ENCODE peak calls at places on chromosomes 7 and 10, in five cellular contexts. G is mesenchymal stem cell, Q is astrocyte, I is PC-3, S is endodermal cell. B is an unnamed sample. For H3K27me3, the result is how much of the 10 kb centered on the place peaks cover.

GRCh38 chr7:54932818-54933543 is 85.8 kb upstream of the EGFR start:
- DNase-seq in G (peak), Q (peak), I (peak), S (peak), B (peak)

GRCh38 chr7:29196191-29196590 is 1.6 kb downstream of the CHN2 start:
- DNase-seq in G (no peak), Q (no peak), I (no peak), S (no peak), B (no peak)

GRCh38 chr10:55476129-55476528 is 675.1 kb upstream of the PCDH15 start:
- DNase-seq in G (peak), Q (peak), I (no peak), S (no peak), B (no peak)

GRCh38 chr10:110918269-110918632 is 729 bp downstream of the BBIP1 start:
- DNase-seq in G (peak), Q (peak), I (peak), S (peak), B (peak)

GRCh38 chr10:122249303-122249850 is 21.7 kb upstream of the BTBD16 start:
- DNase-seq in G (no peak), Q (no peak), I (no peak), S (peak), B (no peak)

GRCh38 chr7:150399861-150400778 is 21.0 kb downstream of the ZNF775 start:
- DNase-seq in G (peak), Q (peak), I (peak), S (peak), B (peak)

GRCh38 chr7:18128846-18129245 is 101.2 kb upstream of the PRPS1L1 start:
- DNase-seq in G (no peak), Q (no peak), I (no peak), S (no peak), B (peak)

GRCh38 chr10:62919776-62920175 is 103.6 kb upstream of the EGR2 start:
- DNase-seq in G (no peak), Q (no peak), I (peak), S (no peak), B (no peak)

GRCh38 chr7:98249106-98249505 is 2.9 kb downstream of the TECPR1 start:
- DNase-seq in G (no peak), Q (no peak), I (peak), S (no peak), B (no peak)

GRCh38 chr10:131729938-131730660 is 170.7 kb upstream of the PPP2R2D start:
- DNase-seq in G (no peak), Q (no peak), I (no peak), S (peak), B (no peak)

GRCh38 chr10:59337254-59337653 is 25.1 kb downstream of the FAM13C start:
- DNase-seq in G (peak), Q (peak), I (no peak), S (no peak), B (peak)

GRCh38 chr10:57884965-57885617 is 382.6 kb downstream of the IPMK start:
- DNase-seq in G (no peak), Q (no peak), I (no peak), S (no peak), B (no peak)

GRCh38 chr10:23110722-23111660 is 15.6 kb downstream of the MSRB2 start:
- DNase-seq in G (no peak), Q (no peak), I (no peak), S (no peak), B (no peak)

GRCh38 chr10:29588640-29589421 is 45.9 kb downstream of the SVIL start:
- DNase-seq in G (peak), Q (peak), I (peak), S (peak), B (peak)

GRCh38 chr10:58384095-58384494 is 1.1 kb upstream of the TFAM start:
- DNase-seq in G (peak), Q (no peak), I (peak), S (no peak), B (peak)

GRCh38 chr10:71088054-71088453 is 124.3 kb upstream of the UNC5B start:
- DNase-seq in G (no peak), Q (peak), I (no peak), S (no peak), B (no peak)

GRCh38 chr10:110208614-110209398 is 1.4 kb downstream of the MXI1 start:
- DNase-seq in G (peak), Q (no peak), I (peak), S (peak), B (peak)

GRCh38 chr7:96236198-96237039 is 85.5 kb downstream of the SLC25A13 start:
- DNase-seq in G (peak), Q (peak), I (peak), S (no peak), B (peak)

GRCh38 chr7:50653116-50653854 is 88.1 kb upstream of the DDC start:
- DNase-seq in G (peak), Q (no peak), I (no peak), S (peak), B (peak)

GRCh38 chr7:152663926-152664325 is 12.0 kb downstream of the XRCC2 start:
- DNase-seq in G (no peak), Q (no peak), I (no peak), S (no peak), B (no peak)

GRCh38 chr10:49758249-49758930 is 3.7 kb downstream of the OGDHL start:
- DNase-seq in G (no peak), Q (no peak), I (no peak), S (peak), B (no peak)

GRCh38 chr10:77259475-77259874 is 378.1 kb downstream of the KCNMA1 start:
- DNase-seq in G (no peak), Q (no peak), I (no peak), S (no peak), B (no peak)

GRCh38 chr7:12685550-12685949 is 1.9 kb upstream of the ARL4A start:
- DNase-seq in G (peak), Q (peak), I (peak), S (peak), B (peak)

GRCh38 chr7:101563198-101563901 is 65.7 kb downstream of the MYL10 start:
- DNase-seq in G (no peak), Q (no peak), I (no peak), S (no peak), B (no peak)

GRCh38 chr7:104873346-104873849 is 140.6 kb upstream of the KMT2E start:
- DNase-seq in G (no peak), Q (no peak), I (no peak), S (no peak), B (no peak)

GRCh38 chr7:73376671-73377412 is 48.9 kb downstream of the FKBP6 start:
- DNase-seq in G (no peak), Q (no peak), I (no peak), S (no peak), B (no peak)

GRCh38 chr10:36888925-36889573 is 236.3 kb upstream of the ANKRD30A start:
- DNase-seq in G (peak), Q (no peak), I (peak), S (peak), B (peak)

GRCh38 chr10:95289003-95289920 is 1.5 kb downstream of the PDLIM1 start:
- DNase-seq in G (peak), Q (no peak), I (peak), S (peak), B (peak)

GRCh38 chr10:89217057-89217990 is 10.2 kb upstream of the CH25H start:
- DNase-seq in G (peak), Q (peak), I (peak), S (peak), B (peak)

GRCh38 chr7:32051128-32051527 is 19.1 kb downstream of the PDE1C start:
- DNase-seq in G (no peak), Q (no peak), I (no peak), S (no peak), B (no peak)

GRCh38 chr10:25017247-25017590 is 807 bp downstream of the THNSL1 start:
- DNase-seq in G (no peak), Q (peak), I (peak), S (no peak), B (peak)

GRCh38 chr10:69573056-69573806 is at the start of gene NEUROG3:
- DNase-seq in G (no peak), Q (no peak), I (no peak), S (peak), B (no peak)

GRCh38 chr10:50291261-50291850 is 40.0 kb upstream of the ASAH2 start:
- DNase-seq in G (peak), Q (peak), I (peak), S (no peak), B (peak)

GRCh38 chr7:29807179-29807841 is 1.0 kb downstream of the WIPF3 start:
- DNase-seq in G (peak), Q (no peak), I (peak), S (peak), B (peak)

GRCh38 chr10:62083868-62084267 is 182.4 kb downstream of the ARID5B start:
- DNase-seq in G (peak), Q (peak), I (peak), S (no peak), B (peak)

GRCh38 chr7:50814166-50814565 is 31.5 kb upstream of the GRB10 start:
- DNase-seq in G (no peak), Q (no peak), I (no peak), S (peak), B (no peak)

GRCh38 chr10:117860135-117860534 is 186.6 kb downstream of the RAB11FIP2 start:
- DNase-seq in G (no peak), Q (no peak), I (peak), S (no peak), B (no peak)

DNA sequence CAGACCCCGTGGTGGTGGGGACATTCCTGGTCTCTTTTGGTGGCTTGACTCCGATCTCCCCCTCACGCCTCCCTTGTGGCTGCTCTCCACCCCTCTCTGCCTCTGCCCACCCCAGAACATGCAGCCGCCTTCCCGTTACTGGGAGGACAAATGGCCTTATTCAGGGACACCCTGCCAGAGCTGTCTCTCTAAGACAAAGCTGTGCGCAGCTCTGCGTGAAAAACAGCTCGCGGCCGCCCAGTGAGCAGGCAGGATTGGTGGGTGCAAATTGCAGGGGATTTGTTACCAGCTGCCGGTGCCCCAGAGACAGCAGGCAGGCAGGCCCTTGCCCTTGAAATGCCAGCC is 124.3 kb upstream of the PPIF start:
- DNase-seq in G (no peak), Q (no peak), I (no peak), S (peak), B (no peak)
- H3K9ac ChIP-seq in G (no peak), Q (peak), I (no peak), S (no peak), B (peak)

GRCh38 chr10:28418069-28418468 is 114.8 kb upstream of the WAC start:
- DNase-seq in G (no peak), Q (no peak), I (no peak), S (no peak), B (no peak)
- H3K4me3 ChIP-seq in G (no peak), Q (no peak), I (no peak), S (no peak), B (no peak)

GRCh38 chr7:986766-987722 is 4.1 kb downstream of the CYP2W1 start:
- DNase-seq in G (no peak), Q (no peak), I (no peak), S (no peak), B (no peak)

GRCh38 chr7:985127-985416 is 2.1 kb downstream of the CYP2W1 start:
- DNase-seq in G (no peak), Q (no peak), I (no peak), S (no peak), B (no peak)

GRCh38 chr7:984361-985126 is 1.6 kb downstream of the CYP2W1 start:
- DNase-seq in G (no peak), Q (no peak), I (no peak), S (no peak), B (no peak)

GRCh38 chr7:987909-988308 is 4.9 kb downstream of the CYP2W1 start:
- DNase-seq in G (no peak), Q (no peak), I (no peak), S (no peak), B (no peak)

DNA sequence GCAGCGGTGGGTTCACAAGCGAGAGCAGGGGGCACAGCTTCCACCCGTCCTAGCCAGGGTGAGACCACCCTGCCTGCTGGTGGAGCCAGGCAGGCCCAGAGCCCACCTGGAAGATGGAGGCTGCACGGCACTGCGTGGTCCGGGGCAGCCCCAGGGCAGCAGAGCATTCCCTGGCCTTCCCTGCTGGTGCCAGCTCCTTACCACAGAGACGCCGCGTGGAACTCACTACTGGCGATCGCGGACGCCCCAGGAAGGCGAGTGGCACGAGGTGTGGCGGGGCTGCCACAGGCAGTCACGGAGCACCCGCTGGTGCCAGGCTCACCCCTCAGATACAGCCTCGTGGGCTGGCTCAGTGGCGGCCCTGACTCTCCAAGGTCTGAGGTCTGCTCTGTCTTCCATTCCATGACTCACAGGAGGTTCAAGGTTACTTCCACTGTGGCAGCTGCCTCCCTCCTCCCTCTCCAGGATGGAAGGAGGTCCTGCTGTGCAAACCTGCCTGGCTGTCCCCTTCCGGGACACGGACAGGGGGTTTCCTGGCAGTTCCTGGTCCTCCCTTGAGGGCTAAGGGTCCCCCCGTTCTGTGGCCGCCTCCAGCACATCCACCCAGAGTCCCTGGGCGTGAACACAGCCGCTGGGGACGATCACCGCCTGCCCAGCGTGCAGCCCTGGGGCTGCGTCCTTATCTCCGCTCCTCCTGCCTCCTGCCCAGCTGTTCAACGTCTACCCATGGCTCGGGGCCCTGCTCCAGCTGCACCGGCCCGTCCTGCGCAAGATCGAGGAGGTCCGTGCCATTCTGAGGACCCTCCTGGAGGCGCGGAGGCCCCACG is 3.1 kb downstream of the CYP2W1 start:
- DNase-seq in G (peak), Q (no peak), I (peak), S (no peak), B (no peak)
- H3K27me3 ChIP-seq in G (under half), Q (under half), I (under half), S (under half), B (under half)

DNA sequence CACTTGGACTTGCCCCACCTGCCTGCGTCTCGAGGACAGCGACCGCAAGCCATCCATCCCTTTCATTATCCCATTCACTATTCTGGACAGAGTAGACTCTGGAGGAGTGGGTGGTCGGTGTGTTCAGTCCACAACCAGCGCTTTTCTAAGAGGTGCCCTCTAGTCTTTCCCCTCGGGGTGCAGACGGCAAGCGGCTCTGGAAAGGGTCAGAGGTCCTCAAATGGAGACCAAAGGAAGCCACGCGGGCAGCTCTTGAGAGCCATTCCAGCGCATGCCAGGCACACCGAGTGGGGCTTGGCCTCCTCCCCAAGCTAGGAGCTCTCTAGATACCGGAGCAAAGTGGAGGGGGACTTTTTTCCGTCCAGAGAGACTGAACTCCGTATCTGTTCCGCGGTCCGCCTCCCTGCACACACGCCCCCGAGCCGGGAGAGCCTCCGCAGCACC is 697 bp downstream of the GSDME start:
- DNase-seq in G (no peak), Q (no peak), I (no peak), S (peak), B (no peak)
- H3K9ac ChIP-seq in G (peak), Q (peak), I (peak), S (no peak), B (peak)

B was measured in adipocyte.